ENCODE peak calls at places on chromosomes 3 and 15, in seven cellular contexts. One of them, this sample, is unnamed.

GRCh38 chr15:90449206-90449735 is 61.2 kb downstream of the IQGAP1 start:
- DNase-seq in cardiac muscle cell: no peak
- DNase-seq in B cell: no peak
- DNase-seq in BE2C: no peak
- DNase-seq in neural crest cell: no peak
- DNase-seq in esophagus muscularis mucosa: no peak
- DNase-seq in PC-9: no peak
- DNase-seq in this sample: no peak

GRCh38 chr15:51550841-51551240 is 71.7 kb downstream of the DMXL2 start:
- DNase-seq in cardiac muscle cell: no peak
- DNase-seq in B cell: no peak
- DNase-seq in BE2C: no peak
- DNase-seq in neural crest cell: no peak
- DNase-seq in esophagus muscularis mucosa: no peak
- DNase-seq in PC-9: no peak
- DNase-seq in this sample: no peak

GRCh38 chr3:50675179-50676030 is 678 bp downstream of the DOCK3 start:
- DNase-seq in cardiac muscle cell: peak
- DNase-seq in B cell: peak
- DNase-seq in BE2C: peak
- DNase-seq in neural crest cell: peak
- DNase-seq in esophagus muscularis mucosa: peak
- DNase-seq in PC-9: no peak
- DNase-seq in this sample: no peak

GRCh38 chr3:79383402-79384012 is 384.3 kb downstream of the ROBO1 start:
- DNase-seq in cardiac muscle cell: no peak
- DNase-seq in B cell: no peak
- DNase-seq in BE2C: no peak
- DNase-seq in neural crest cell: no peak
- DNase-seq in esophagus muscularis mucosa: no peak
- DNase-seq in PC-9: no peak
- DNase-seq in this sample: no peak

GRCh38 chr3:156010829-156011228 is 109.5 kb upstream of the KCNAB1 start:
- DNase-seq in cardiac muscle cell: peak
- DNase-seq in B cell: no peak
- DNase-seq in BE2C: peak
- DNase-seq in neural crest cell: no peak
- DNase-seq in esophagus muscularis mucosa: no peak
- DNase-seq in PC-9: no peak
- DNase-seq in this sample: no peak

GRCh38 chr3:13494463-13495350 is 14.6 kb downstream of the HDAC11 start:
- DNase-seq in cardiac muscle cell: peak
- DNase-seq in B cell: peak
- DNase-seq in BE2C: peak
- DNase-seq in neural crest cell: peak
- DNase-seq in esophagus muscularis mucosa: no peak
- DNase-seq in PC-9: no peak
- DNase-seq in this sample: no peak

GRCh38 chr3:94137377-94137776 is 74.5 kb downstream of the NSUN3 start:
- DNase-seq in cardiac muscle cell: no peak
- DNase-seq in B cell: no peak
- DNase-seq in BE2C: no peak
- DNase-seq in neural crest cell: no peak
- DNase-seq in esophagus muscularis mucosa: no peak
- DNase-seq in PC-9: no peak
- DNase-seq in this sample: no peak

GRCh38 chr3:132486086-132486485 is 68.8 kb downstream of the DNAJC13 start:
- DNase-seq in cardiac muscle cell: no peak
- DNase-seq in B cell: no peak
- DNase-seq in BE2C: no peak
- DNase-seq in neural crest cell: no peak
- DNase-seq in esophagus muscularis mucosa: no peak
- DNase-seq in PC-9: no peak
- DNase-seq in this sample: no peak

GRCh38 chr15:28117591-28117990 is 18.5 kb upstream of the OCA2 start:
- DNase-seq in cardiac muscle cell: no peak
- DNase-seq in B cell: no peak
- DNase-seq in BE2C: no peak
- DNase-seq in neural crest cell: no peak
- DNase-seq in esophagus muscularis mucosa: no peak
- DNase-seq in PC-9: no peak
- DNase-seq in this sample: no peak

GRCh38 chr15:85168642-85169173 is 187.1 kb downstream of the PDE8A start:
- DNase-seq in cardiac muscle cell: peak
- DNase-seq in B cell: peak
- DNase-seq in BE2C: peak
- DNase-seq in neural crest cell: peak
- DNase-seq in esophagus muscularis mucosa: no peak
- DNase-seq in PC-9: peak
- DNase-seq in this sample: no peak

GRCh38 chr15:74958320-74958907 is 1.8 kb upstream of the RPP25 start:
- DNase-seq in cardiac muscle cell: peak
- DNase-seq in B cell: peak
- DNase-seq in BE2C: peak
- DNase-seq in neural crest cell: peak
- DNase-seq in esophagus muscularis mucosa: no peak
- DNase-seq in PC-9: no peak
- DNase-seq in this sample: no peak

GRCh38 chr3:124846189-124846588 is 41.0 kb downstream of the ITGB5 start:
- DNase-seq in cardiac muscle cell: no peak
- DNase-seq in B cell: no peak
- DNase-seq in BE2C: no peak
- DNase-seq in neural crest cell: no peak
- DNase-seq in esophagus muscularis mucosa: no peak
- DNase-seq in PC-9: peak
- DNase-seq in this sample: no peak

GRCh38 chr3:183697610-183698317 is at the start of gene YEATS2:
- DNase-seq in cardiac muscle cell: peak
- DNase-seq in B cell: peak
- DNase-seq in BE2C: peak
- DNase-seq in neural crest cell: peak
- DNase-seq in esophagus muscularis mucosa: no peak
- DNase-seq in PC-9: no peak
- DNase-seq in this sample: peak

GRCh38 chr3:40248591-40248990 is 60.9 kb upstream of the EIF1B start:
- DNase-seq in cardiac muscle cell: no peak
- DNase-seq in B cell: no peak
- DNase-seq in BE2C: no peak
- DNase-seq in neural crest cell: no peak
- DNase-seq in esophagus muscularis mucosa: no peak
- DNase-seq in PC-9: no peak
- DNase-seq in this sample: no peak

GRCh38 chr15:45637552-45638033 is 2.8 kb downstream of the SQOR start:
- DNase-seq in cardiac muscle cell: no peak
- DNase-seq in B cell: peak
- DNase-seq in BE2C: no peak
- DNase-seq in neural crest cell: no peak
- DNase-seq in esophagus muscularis mucosa: no peak
- DNase-seq in PC-9: no peak
- DNase-seq in this sample: no peak

GRCh38 chr15:51094606-51095569 is at the start of gene TNFAIP8L3:
- DNase-seq in cardiac muscle cell: peak
- DNase-seq in B cell: no peak
- DNase-seq in BE2C: no peak
- DNase-seq in neural crest cell: peak
- DNase-seq in esophagus muscularis mucosa: peak
- DNase-seq in PC-9: no peak
- DNase-seq in this sample: no peak

GRCh38 chr15:77819841-77820728 is 187.4 kb upstream of the LINGO1 start:
- DNase-seq in cardiac muscle cell: peak
- DNase-seq in B cell: no peak
- DNase-seq in BE2C: peak
- DNase-seq in neural crest cell: peak
- DNase-seq in esophagus muscularis mucosa: no peak
- DNase-seq in PC-9: no peak
- DNase-seq in this sample: no peak
- TF ChIP-seq CTCF in cardiac muscle cell: peak
- TF ChIP-seq CTCF in B cell: no peak
- TF ChIP-seq CTCF in BE2C: peak
- TF ChIP-seq CTCF in neural crest cell: peak
- TF ChIP-seq CTCF in esophagus muscularis mucosa: no peak
- TF ChIP-seq CTCF in PC-9: no peak
- TF ChIP-seq CTCF in this sample: peak

GRCh38 chr15:57762302-57762701 is 55.8 kb downstream of the POLR2M start:
- DNase-seq in cardiac muscle cell: no peak
- DNase-seq in B cell: no peak
- DNase-seq in BE2C: no peak
- DNase-seq in neural crest cell: no peak
- DNase-seq in esophagus muscularis mucosa: no peak
- DNase-seq in PC-9: no peak
- DNase-seq in this sample: no peak
- TF ChIP-seq CTCF in cardiac muscle cell: no peak
- TF ChIP-seq CTCF in B cell: no peak
- TF ChIP-seq CTCF in BE2C: peak
- TF ChIP-seq CTCF in neural crest cell: peak
- TF ChIP-seq CTCF in esophagus muscularis mucosa: no peak
- TF ChIP-seq CTCF in PC-9: peak
- TF ChIP-seq CTCF in this sample: no peak

DNA sequence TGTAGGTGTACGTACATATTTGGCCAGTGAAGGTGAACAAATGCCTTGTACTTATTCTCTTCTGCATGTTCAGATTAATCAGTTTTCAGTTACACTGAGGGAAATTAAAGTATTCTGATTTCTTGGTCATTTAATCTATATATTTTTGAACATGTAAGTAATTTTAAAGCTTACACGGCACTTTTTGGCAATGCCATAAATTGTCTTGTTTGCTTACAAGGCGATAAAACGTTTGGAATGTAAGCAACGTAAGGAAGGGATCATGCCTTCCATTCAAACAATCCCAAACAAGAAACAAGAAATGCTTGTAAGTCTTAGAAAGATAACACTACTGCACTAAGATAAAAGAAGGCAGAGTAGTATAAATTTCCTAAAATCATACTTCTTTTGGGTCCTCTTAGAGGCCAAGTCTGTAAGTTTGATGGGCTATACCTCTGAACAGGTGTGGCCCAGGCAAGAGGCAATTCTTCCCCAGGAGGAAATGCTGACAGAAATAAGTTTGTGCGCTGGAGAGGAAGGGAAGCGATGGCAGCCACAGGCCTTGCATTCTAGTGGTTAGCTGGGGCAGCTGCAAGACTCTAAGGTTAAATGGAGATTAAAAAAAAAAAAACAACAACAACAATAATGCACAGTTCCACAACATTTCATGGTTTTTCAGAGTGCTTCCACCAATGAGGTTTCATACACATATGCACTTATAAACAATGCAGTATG is 73.8 kb downstream of the GOLIM4 start:
- DNase-seq in cardiac muscle cell: no peak
- DNase-seq in B cell: no peak
- DNase-seq in BE2C: no peak
- DNase-seq in neural crest cell: no peak
- DNase-seq in esophagus muscularis mucosa: no peak
- DNase-seq in PC-9: no peak
- DNase-seq in this sample: no peak
- TF ChIP-seq CTCF in cardiac muscle cell: no peak
- TF ChIP-seq CTCF in B cell: no peak
- TF ChIP-seq CTCF in BE2C: no peak
- TF ChIP-seq CTCF in neural crest cell: no peak
- TF ChIP-seq CTCF in esophagus muscularis mucosa: no peak
- TF ChIP-seq CTCF in PC-9: no peak
- TF ChIP-seq CTCF in this sample: no peak

DNA sequence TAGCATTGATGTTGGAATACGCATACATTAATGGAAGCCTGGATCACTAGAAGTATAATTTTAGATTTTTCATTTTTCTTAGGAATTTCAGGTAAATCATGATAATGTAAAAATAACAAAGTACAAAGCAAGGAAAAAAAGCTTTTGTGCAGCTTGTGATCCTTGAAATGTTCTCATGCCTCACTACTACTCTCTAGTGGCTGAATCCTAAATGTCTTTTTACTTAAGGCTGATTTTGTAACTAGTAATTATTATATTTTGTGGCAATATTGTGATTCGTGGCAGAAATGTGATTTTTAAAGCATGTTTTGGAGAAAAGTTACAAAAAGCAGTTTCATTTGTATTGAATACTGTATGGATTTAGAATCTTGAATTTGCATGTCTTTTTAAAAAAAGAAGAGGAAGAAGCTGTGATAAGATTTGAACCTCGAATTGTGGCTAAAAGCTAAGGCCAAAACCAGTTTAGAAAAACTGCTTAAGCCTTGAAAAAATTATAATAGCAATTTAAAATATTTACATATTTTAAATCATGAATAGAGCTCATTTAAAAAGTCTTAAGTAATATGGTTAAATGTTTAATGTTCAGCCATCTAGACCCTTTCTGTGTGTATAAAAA is 39.0 kb downstream of the U2SURP start:
- DNase-seq in cardiac muscle cell: peak
- DNase-seq in B cell: no peak
- DNase-seq in BE2C: no peak
- DNase-seq in neural crest cell: no peak
- DNase-seq in esophagus muscularis mucosa: no peak
- DNase-seq in PC-9: peak
- DNase-seq in this sample: no peak
- TF ChIP-seq CTCF in cardiac muscle cell: peak
- TF ChIP-seq CTCF in B cell: peak
- TF ChIP-seq CTCF in BE2C: peak
- TF ChIP-seq CTCF in neural crest cell: peak
- TF ChIP-seq CTCF in esophagus muscularis mucosa: peak
- TF ChIP-seq CTCF in PC-9: peak
- TF ChIP-seq CTCF in this sample: peak

GRCh38 chr3:43737001-43737440 is 46.3 kb downstream of the ABHD5 start:
- DNase-seq in cardiac muscle cell: no peak
- DNase-seq in B cell: no peak
- DNase-seq in BE2C: no peak
- DNase-seq in neural crest cell: no peak
- DNase-seq in esophagus muscularis mucosa: peak
- DNase-seq in PC-9: no peak
- DNase-seq in this sample: no peak

GRCh38 chr3:43738305-43738704 is 47.6 kb downstream of the ABHD5 start:
- DNase-seq in cardiac muscle cell: no peak
- DNase-seq in B cell: no peak
- DNase-seq in BE2C: no peak
- DNase-seq in neural crest cell: no peak
- DNase-seq in esophagus muscularis mucosa: peak
- DNase-seq in PC-9: no peak
- DNase-seq in this sample: no peak

GRCh38 chr3:43747641-43748040 is 56.9 kb downstream of the ABHD5 start:
- DNase-seq in cardiac muscle cell: no peak
- DNase-seq in B cell: no peak
- DNase-seq in BE2C: no peak
- DNase-seq in neural crest cell: no peak
- DNase-seq in esophagus muscularis mucosa: no peak
- DNase-seq in PC-9: no peak
- DNase-seq in this sample: peak

GRCh38 chr3:43748179-43748578 is 57.4 kb downstream of the ABHD5 start:
- DNase-seq in cardiac muscle cell: no peak
- DNase-seq in B cell: no peak
- DNase-seq in BE2C: no peak
- DNase-seq in neural crest cell: no peak
- DNase-seq in esophagus muscularis mucosa: no peak
- DNase-seq in PC-9: no peak
- DNase-seq in this sample: peak

DNA sequence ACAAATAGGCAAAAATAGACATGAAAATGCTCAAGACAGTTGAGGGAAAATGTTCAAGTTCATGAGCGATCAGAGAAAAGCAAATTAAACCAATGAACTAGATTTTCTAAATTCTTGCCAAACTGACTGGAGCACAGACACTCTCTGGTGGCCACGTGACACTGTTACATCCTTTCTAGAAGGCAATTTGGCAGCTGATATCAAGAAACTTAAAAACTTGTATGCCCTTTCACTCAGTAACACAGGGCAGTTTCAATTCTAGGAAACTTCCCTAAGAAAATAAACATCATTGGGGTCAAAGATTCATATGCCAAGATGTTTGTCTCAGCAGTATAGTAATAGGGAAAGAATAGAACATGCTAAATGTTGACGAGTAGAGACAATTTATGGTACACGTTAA is 52.2 kb downstream of the ABHD5 start:
- DNase-seq in cardiac muscle cell: no peak
- DNase-seq in B cell: no peak
- DNase-seq in BE2C: no peak
- DNase-seq in neural crest cell: no peak
- DNase-seq in esophagus muscularis mucosa: no peak
- DNase-seq in PC-9: no peak
- DNase-seq in this sample: no peak
- TF ChIP-seq CTCF in cardiac muscle cell: peak
- TF ChIP-seq CTCF in B cell: no peak
- TF ChIP-seq CTCF in BE2C: no peak
- TF ChIP-seq CTCF in neural crest cell: peak
- TF ChIP-seq CTCF in esophagus muscularis mucosa: no peak
- TF ChIP-seq CTCF in PC-9: peak
- TF ChIP-seq CTCF in this sample: peak

This sample was measured in osteocyte.